ENCODE peak calls at places on chromosomes 3 and 15, in five cellular contexts. One of them, this sample, is unnamed.

GRCh38 chr3:195097331-195098255 is 173.4 kb downstream of the XXYLT1 start:
- DNase-seq in HuH-7: no peak
- DNase-seq in stimulated activated CD4-positive, alpha-beta T cell treated with anti-CD3 and anti-CD28 coated beads, Interleukin-15, amount 100 ng/mL, for 1 hour: no peak
- DNase-seq in fibroblast of lung: peak
- DNase-seq in HTR-8/SVneo: no peak
- DNase-seq in this sample: no peak

GRCh38 chr3:24365168-24365567 is 129.5 kb downstream of the THRB start:
- DNase-seq in fibroblast of lung: peak
- DNase-seq in HTR-8/SVneo: peak
- DNase-seq in HuH-7: no peak
- DNase-seq in stimulated activated CD4-positive, alpha-beta T cell treated with anti-CD3 and anti-CD28 coated beads, Interleukin-15, amount 100 ng/mL, for 1 hour: no peak
- DNase-seq in this sample: no peak

GRCh38 chr3:94374439-94375161 is 311.7 kb downstream of the NSUN3 start:
- DNase-seq in fibroblast of lung: no peak
- DNase-seq in HuH-7: no peak
- DNase-seq in stimulated activated CD4-positive, alpha-beta T cell treated with anti-CD3 and anti-CD28 coated beads, Interleukin-15, amount 100 ng/mL, for 1 hour: no peak
- DNase-seq in HTR-8/SVneo: no peak
- DNase-seq in this sample: no peak

GRCh38 chr3:72836923-72837322 is 11.3 kb downstream of the SHQ1 start:
- DNase-seq in HTR-8/SVneo: no peak
- DNase-seq in HuH-7: no peak
- DNase-seq in fibroblast of lung: no peak
- DNase-seq in stimulated activated CD4-positive, alpha-beta T cell treated with anti-CD3 and anti-CD28 coated beads, Interleukin-15, amount 100 ng/mL, for 1 hour: no peak
- DNase-seq in this sample: peak

GRCh38 chr3:196454935-196455334 is 22.7 kb upstream of the UBXN7 start:
- DNase-seq in fibroblast of lung: no peak
- DNase-seq in HTR-8/SVneo: no peak
- DNase-seq in HuH-7: no peak
- DNase-seq in stimulated activated CD4-positive, alpha-beta T cell treated with anti-CD3 and anti-CD28 coated beads, Interleukin-15, amount 100 ng/mL, for 1 hour: no peak
- DNase-seq in this sample: no peak

GRCh38 chr3:17091895-17092294 is 207.1 kb downstream of the PLCL2 start:
- DNase-seq in HuH-7: no peak
- DNase-seq in fibroblast of lung: peak
- DNase-seq in stimulated activated CD4-positive, alpha-beta T cell treated with anti-CD3 and anti-CD28 coated beads, Interleukin-15, amount 100 ng/mL, for 1 hour: no peak
- DNase-seq in HTR-8/SVneo: peak
- DNase-seq in this sample: no peak

GRCh38 chr3:180802837-180803236 is 109.6 kb upstream of the FXR1 start:
- DNase-seq in fibroblast of lung: peak
- DNase-seq in HuH-7: no peak
- DNase-seq in HTR-8/SVneo: peak
- DNase-seq in stimulated activated CD4-positive, alpha-beta T cell treated with anti-CD3 and anti-CD28 coated beads, Interleukin-15, amount 100 ng/mL, for 1 hour: no peak
- DNase-seq in this sample: no peak

GRCh38 chr3:13545952-13546454 is 2.9 kb upstream of the FBLN2 start:
- DNase-seq in HuH-7: no peak
- DNase-seq in HTR-8/SVneo: no peak
- DNase-seq in stimulated activated CD4-positive, alpha-beta T cell treated with anti-CD3 and anti-CD28 coated beads, Interleukin-15, amount 100 ng/mL, for 1 hour: no peak
- DNase-seq in fibroblast of lung: no peak
- DNase-seq in this sample: no peak

GRCh38 chr3:186268616-186269448 is 93.2 kb downstream of the DGKG start:
- DNase-seq in HuH-7: peak
- DNase-seq in stimulated activated CD4-positive, alpha-beta T cell treated with anti-CD3 and anti-CD28 coated beads, Interleukin-15, amount 100 ng/mL, for 1 hour: no peak
- DNase-seq in fibroblast of lung: peak
- DNase-seq in HTR-8/SVneo: no peak
- DNase-seq in this sample: no peak

GRCh38 chr3:170572665-170573253 is 13.1 kb downstream of the SLC7A14 start:
- DNase-seq in HuH-7: no peak
- DNase-seq in HTR-8/SVneo: peak
- DNase-seq in stimulated activated CD4-positive, alpha-beta T cell treated with anti-CD3 and anti-CD28 coated beads, Interleukin-15, amount 100 ng/mL, for 1 hour: no peak
- DNase-seq in fibroblast of lung: peak
- DNase-seq in this sample: no peak

GRCh38 chr3:167057586-167057985 is 322.5 kb downstream of the ZBBX start:
- DNase-seq in fibroblast of lung: no peak
- DNase-seq in HTR-8/SVneo: no peak
- DNase-seq in stimulated activated CD4-positive, alpha-beta T cell treated with anti-CD3 and anti-CD28 coated beads, Interleukin-15, amount 100 ng/mL, for 1 hour: no peak
- DNase-seq in HuH-7: no peak
- DNase-seq in this sample: no peak

GRCh38 chr15:101188517-101189340 is 63.1 kb downstream of the CHSY1 start:
- DNase-seq in fibroblast of lung: peak
- DNase-seq in HuH-7: no peak
- DNase-seq in HTR-8/SVneo: peak
- DNase-seq in stimulated activated CD4-positive, alpha-beta T cell treated with anti-CD3 and anti-CD28 coated beads, Interleukin-15, amount 100 ng/mL, for 1 hour: no peak
- DNase-seq in this sample: no peak

GRCh38 chr3:194671511-194671899 is 486 bp downstream of the LSG1 start:
- DNase-seq in fibroblast of lung: peak
- DNase-seq in HuH-7: no peak
- DNase-seq in stimulated activated CD4-positive, alpha-beta T cell treated with anti-CD3 and anti-CD28 coated beads, Interleukin-15, amount 100 ng/mL, for 1 hour: no peak
- DNase-seq in HTR-8/SVneo: no peak
- DNase-seq in this sample: no peak

GRCh38 chr3:100209948-100210776 is 50.6 kb upstream of the TBC1D23 start:
- DNase-seq in HuH-7: no peak
- DNase-seq in fibroblast of lung: peak
- DNase-seq in stimulated activated CD4-positive, alpha-beta T cell treated with anti-CD3 and anti-CD28 coated beads, Interleukin-15, amount 100 ng/mL, for 1 hour: no peak
- DNase-seq in HTR-8/SVneo: no peak
- DNase-seq in this sample: no peak

GRCh38 chr15:58748787-58749531 is 548 bp downstream of the ADAM10 start:
- DNase-seq in stimulated activated CD4-positive, alpha-beta T cell treated with anti-CD3 and anti-CD28 coated beads, Interleukin-15, amount 100 ng/mL, for 1 hour: no peak
- DNase-seq in fibroblast of lung: peak
- DNase-seq in HTR-8/SVneo: no peak
- DNase-seq in HuH-7: peak
- DNase-seq in this sample: no peak